ENCODE peak calls at places on chromosomes 7 and 10, in seven cellular contexts. K is Right ventricle myocardium superior; S is NCI-H1436; P is sciatic nerve; W is HEK293T; V is activated effector memory CD4-positive, alpha-beta T cell treated with Interleukin-2 at 50 U/mL for 16 hours; U is aorta. G is an unnamed sample.

GRCh38 chr7:132240262-132240661 is 336.0 kb downstream of the PLXNA4 start:
- DNase-seq in K (no peak), S (no peak), P (no peak), W (no peak), V (no peak), U (no peak), G (no peak)

GRCh38 chr10:117168135-117168674 is 29.1 kb upstream of the KCNK18 start:
- DNase-seq in K (peak), S (peak), P (peak), W (peak), V (peak), U (peak), G (peak)

GRCh38 chr10:75542902-75543301 is 111.5 kb downstream of the LRMDA start:
- DNase-seq in K (peak), S (no peak), P (peak), W (peak), V (no peak), U (peak), G (no peak)

GRCh38 chr7:7956531-7957221 is 11.9 kb upstream of the GLCCI1 start:
- DNase-seq in K (no peak), S (no peak), P (no peak), W (no peak), V (no peak), U (no peak), G (no peak)

GRCh38 chr7:155231941-155232340 is 65.7 kb upstream of the INSIG1 start:
- DNase-seq in K (no peak), S (no peak), P (no peak), W (no peak), V (no peak), U (no peak), G (no peak)

GRCh38 chr7:74365320-74366022 is 76.3 kb downstream of the CLIP2 start:
- DNase-seq in K (peak), S (peak), P (no peak), W (peak), V (no peak), U (peak), G (no peak)

GRCh38 chr7:151704284-151704968 is 172.5 kb downstream of the PRKAG2 start:
- DNase-seq in K (peak), S (no peak), P (no peak), W (no peak), V (no peak), U (peak), G (no peak)

GRCh38 chr10:123958221-123958620 is 66.6 kb upstream of the CPXM2 start:
- DNase-seq in K (no peak), S (no peak), P (no peak), W (no peak), V (no peak), U (no peak), G (no peak)

GRCh38 chr7:91043181-91043580 is 221.1 kb upstream of the FZD1 start:
- DNase-seq in K (no peak), S (peak), P (no peak), W (no peak), V (no peak), U (no peak), G (no peak)

GRCh38 chr7:134174797-134175261 is 47.7 kb downstream of the LRGUK start:
- DNase-seq in K (no peak), S (no peak), P (no peak), W (no peak), V (no peak), U (no peak), G (no peak)

GRCh38 chr7:24755541-24756416 is 1.5 kb downstream of the GSDME start:
- DNase-seq in K (no peak), S (no peak), P (no peak), W (no peak), V (no peak), U (peak), G (no peak)

GRCh38 chr10:124056337-124056980 is 36.9 kb downstream of the CHST15 start:
- DNase-seq in K (no peak), S (no peak), P (no peak), W (no peak), V (no peak), U (no peak), G (no peak)

GRCh38 chr7:56046728-56047445 is 4.4 kb downstream of the PSPH start:
- DNase-seq in K (no peak), S (no peak), P (peak), W (no peak), V (no peak), U (no peak), G (no peak)

GRCh38 chr7:116592445-116592844 is 67.6 kb downstream of the CAV1 start:
- DNase-seq in K (peak), S (no peak), P (no peak), W (no peak), V (no peak), U (no peak), G (no peak)

GRCh38 chr10:124032982-124033886 is 60.2 kb downstream of the CHST15 start:
- DNase-seq in K (no peak), S (no peak), P (no peak), W (no peak), V (no peak), U (peak), G (no peak)

GRCh38 chr10:59561397-59562121 is 148.1 kb downstream of the SLC16A9 start:
- DNase-seq in K (no peak), S (no peak), P (no peak), W (no peak), V (no peak), U (no peak), G (no peak)

GRCh38 chr7:18993933-18994668 is 123.3 kb downstream of the TWIST1 start:
- DNase-seq in K (no peak), S (no peak), P (no peak), W (no peak), V (no peak), U (no peak), G (no peak)

GRCh38 chr10:24974978-24975377 is 22.6 kb upstream of the PRTFDC1 start:
- DNase-seq in K (peak), S (no peak), P (no peak), W (no peak), V (no peak), U (peak), G (no peak)

GRCh38 chr10:97925308-97925938 is 75.8 kb downstream of the GOLGA7B start:
- DNase-seq in K (no peak), S (no peak), P (no peak), W (no peak), V (no peak), U (no peak), G (no peak)

GRCh38 chr7:139588632-139589031 is 65.1 kb downstream of the CLEC2L start:
- DNase-seq in K (no peak), S (no peak), P (no peak), W (no peak), V (no peak), U (no peak), G (no peak)

GRCh38 chr7:134757938-134758337 is 21.5 kb upstream of the CALD1 start:
- DNase-seq in K (no peak), S (no peak), P (no peak), W (no peak), V (no peak), U (no peak), G (no peak)

GRCh38 chr10:23826399-23826798 is 382.5 kb upstream of the KIAA1217 start:
- DNase-seq in K (no peak), S (no peak), P (no peak), W (peak), V (no peak), U (no peak), G (no peak)

GRCh38 chr10:127399635-127400034 is 149.5 kb upstream of the NPS start:
- DNase-seq in K (no peak), S (no peak), P (no peak), W (no peak), V (no peak), U (no peak), G (no peak)

GRCh38 chr10:24908793-24909423 is 43.5 kb downstream of the PRTFDC1 start:
- DNase-seq in K (no peak), S (no peak), P (no peak), W (no peak), V (no peak), U (no peak), G (no peak)

GRCh38 chr10:75228834-75229233 is 6.9 kb downstream of the COMTD1 start:
- DNase-seq in K (no peak), S (no peak), P (peak), W (no peak), V (no peak), U (no peak), G (no peak)

GRCh38 chr7:42946616-42946928 is 14.4 kb downstream of the MRPL32 start:
- DNase-seq in K (no peak), S (no peak), P (no peak), W (no peak), V (no peak), U (no peak), G (no peak)

GRCh38 chr7:1056006-1056784 is 11.8 kb downstream of the GPR146 start:
- DNase-seq in K (peak), S (no peak), P (no peak), W (no peak), V (no peak), U (no peak), G (no peak)

GRCh38 chr10:90964781-90965462 is 44.0 kb upstream of the ANKRD1 start:
- DNase-seq in K (no peak), S (no peak), P (no peak), W (no peak), V (no peak), U (no peak), G (no peak)

GRCh38 chr10:124474502-124475070 is 13.0 kb downstream of the LHPP start:
- DNase-seq in K (no peak), S (no peak), P (no peak), W (no peak), V (no peak), U (no peak), G (peak)

GRCh38 chr10:71293446-71294090 is 25.5 kb upstream of the SLC29A3 start:
- DNase-seq in K (peak), S (no peak), P (no peak), W (no peak), V (no peak), U (no peak), G (no peak)

GRCh38 chr7:73972614-73973013 is 55.4 kb upstream of the ELN start:
- DNase-seq in K (no peak), S (no peak), P (peak), W (no peak), V (no peak), U (no peak), G (no peak)

GRCh38 chr10:100186813-100187212 is 984 bp upstream of the ERLIN1 start:
- DNase-seq in K (peak), S (no peak), P (no peak), W (peak), V (no peak), U (no peak), G (no peak)

GRCh38 chr10:71079761-71080380 is 132.5 kb upstream of the UNC5B start:
- DNase-seq in K (no peak), S (no peak), P (peak), W (no peak), V (no peak), U (no peak), G (no peak)